ENCODE peak calls at places on chromosomes 7 and 10, in ten cellular contexts. E is CD8-positive, alpha-beta T cell; T is mesendoderm; Z is stomach; A is sigmoid colon; P is neural progenitor cell; I is cardiac muscle cell; J is Peyer's patch; W is PC-9; M is naive thymus-derived CD4-positive, alpha-beta T cell. Q is an unnamed sample. For H3K4me1, the result is how much of the 10 kb centered on the place peaks cover.

GRCh38 chr10:1365540-1366082 is 309.4 kb downstream of the WDR37 start:
- DNase-seq in E (no peak), T (no peak), Z (no peak), A (no peak), P (no peak), I (no peak), J (no peak), W (no peak), M (no peak), Q (no peak)

GRCh38 chr10:58642283-58642682 is 129.6 kb downstream of the BICC1 start:
- DNase-seq in E (no peak), T (no peak), Z (no peak), A (no peak), P (no peak), I (peak), J (no peak), W (no peak), M (no peak), Q (no peak)

GRCh38 chr10:119177708-119178370 is 773 bp downstream of the PRDX3 start:
- DNase-seq in E (no peak), T (no peak), Z (no peak), A (no peak), P (no peak), I (no peak), J (no peak), W (no peak), M (no peak), Q (no peak)

GRCh38 chr7:73850781-73851207 is 8.5 kb upstream of the METTL27 start:
- DNase-seq in E (no peak), T (peak), Z (no peak), A (no peak), P (no peak), I (peak), J (no peak), W (peak), M (no peak), Q (no peak)

GRCh38 chr10:130053561-130053960 is 57.1 kb downstream of the C10orf143 start:
- DNase-seq in E (no peak), T (no peak), Z (no peak), A (no peak), P (no peak), I (no peak), J (no peak), W (no peak), M (no peak), Q (no peak)

GRCh38 chr7:66930341-66930740 is 9.3 kb downstream of the TMEM248 start:
- DNase-seq in E (no peak), T (peak), Z (no peak), A (no peak), P (peak), I (peak), J (no peak), W (no peak), M (no peak), Q (no peak)

GRCh38 chr10:32983333-32983909 is 25.4 kb upstream of the ITGB1 start:
- DNase-seq in E (peak), T (peak), Z (no peak), A (no peak), P (no peak), I (peak), J (no peak), W (peak), M (no peak), Q (no peak)

GRCh38 chr10:68081916-68082315 is 6.8 kb upstream of the HERC4 start:
- DNase-seq in E (no peak), T (no peak), Z (no peak), A (no peak), P (no peak), I (no peak), J (no peak), W (no peak), M (no peak), Q (no peak)

GRCh38 chr7:16967174-16967868 is 85.5 kb upstream of the AGR3 start:
- DNase-seq in E (no peak), T (no peak), Z (no peak), A (no peak), P (no peak), I (peak), J (no peak), W (no peak), M (no peak), Q (no peak)

GRCh38 chr7:33459340-33459751 is 330.0 kb downstream of the BBS9 start:
- DNase-seq in E (no peak), T (peak), Z (no peak), A (no peak), P (peak), I (peak), J (no peak), W (no peak), M (no peak), Q (no peak)

GRCh38 chr10:97333351-97333600 is 1.3 kb downstream of the FRAT2 start:
- DNase-seq in E (no peak), T (peak), Z (no peak), A (no peak), P (peak), I (peak), J (no peak), W (no peak), M (no peak), Q (no peak)

GRCh38 chr7:71348751-71349415 is 216.9 kb downstream of the GALNT17 start:
- DNase-seq in E (no peak), T (peak), Z (no peak), A (no peak), P (no peak), I (no peak), J (no peak), W (no peak), M (no peak), Q (no peak)

GRCh38 chr7:93046641-93047040 is 71.1 kb downstream of the SAMD9 start:
- DNase-seq in E (no peak), T (peak), Z (no peak), A (no peak), P (no peak), I (no peak), J (no peak), W (no peak), M (no peak), Q (no peak)

GRCh38 chr10:110458583-110458920 is 39.2 kb upstream of the DUSP5 start:
- DNase-seq in E (no peak), T (no peak), Z (no peak), A (no peak), P (no peak), I (no peak), J (no peak), W (no peak), M (no peak), Q (no peak)

DNA sequence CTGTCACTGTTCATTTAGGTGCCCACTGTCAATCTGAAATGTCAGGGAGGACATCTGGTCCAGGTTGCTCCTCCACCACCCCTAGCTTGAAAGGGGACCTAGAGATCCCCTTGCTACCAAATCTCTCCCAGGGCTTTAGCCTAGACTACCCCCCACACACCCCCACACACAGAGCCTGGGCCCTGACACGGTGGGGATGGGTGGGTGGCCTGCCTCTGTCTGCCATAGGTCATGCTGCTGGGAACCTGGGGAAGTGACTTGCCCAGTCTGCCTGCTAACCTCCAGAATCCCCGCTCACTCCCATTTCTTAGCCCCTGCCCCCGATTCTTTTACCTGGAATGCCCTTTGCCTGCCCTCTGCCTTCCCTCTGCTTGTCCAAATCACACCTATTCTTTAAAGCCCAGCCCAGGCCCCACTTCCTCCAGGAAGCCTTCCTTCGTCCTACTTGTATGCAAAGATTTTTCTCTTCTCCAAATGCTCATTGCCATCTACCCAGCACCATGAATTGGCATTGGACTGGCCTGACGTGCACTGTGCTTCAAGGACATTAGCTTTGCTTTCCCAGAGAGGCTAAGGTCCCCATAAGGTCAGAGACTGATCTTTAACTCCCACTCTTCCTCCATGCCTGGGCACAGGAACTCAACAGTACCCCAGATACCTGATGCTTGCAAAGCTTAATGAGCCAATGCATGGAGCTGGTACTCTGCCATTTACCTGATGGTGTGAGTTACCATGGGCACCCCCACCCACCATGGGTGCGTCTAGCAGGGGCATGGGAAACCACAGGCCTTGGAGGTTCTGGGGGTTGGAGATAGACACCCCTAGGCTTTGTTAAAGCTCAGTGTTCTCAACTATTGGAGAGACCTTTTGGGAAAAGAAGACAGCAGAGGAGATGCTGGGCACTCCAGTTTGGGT is 1.9 kb upstream of the SMARCD3 start:
- DNase-seq in E (no peak), T (no peak), Z (no peak), A (no peak), P (no peak), I (no peak), J (no peak), W (no peak), M (no peak), Q (no peak)
- H3K4me1 ChIP-seq in E (under half), T (under half), Z (half or more), A (half or more), P (half or more), I (half or more), J (under half), W (under half), M (under half), Q (under half)

GRCh38 chr7:90411510-90411909 is 8.2 kb downstream of the CLDN12 start:
- DNase-seq in E (no peak), T (no peak), Z (no peak), A (no peak), P (no peak), I (no peak), J (no peak), W (peak), M (no peak), Q (no peak)
- H3K4me1 ChIP-seq in E (under half), T (under half), Z (under half), A (under half), P (under half), I (under half), J (under half), W (under half), M (under half), Q (under half)

GRCh38 chr7:51288896-51289607 is 27.6 kb downstream of the COBL start:
- DNase-seq in E (no peak), T (peak), Z (no peak), A (no peak), P (no peak), I (no peak), J (no peak), W (no peak), M (no peak), Q (no peak)
- H3K4me1 ChIP-seq in E (under half), T (under half), Z (under half), A (under half), P (under half), I (under half), J (under half), W (under half), M (under half), Q (under half)

DNA sequence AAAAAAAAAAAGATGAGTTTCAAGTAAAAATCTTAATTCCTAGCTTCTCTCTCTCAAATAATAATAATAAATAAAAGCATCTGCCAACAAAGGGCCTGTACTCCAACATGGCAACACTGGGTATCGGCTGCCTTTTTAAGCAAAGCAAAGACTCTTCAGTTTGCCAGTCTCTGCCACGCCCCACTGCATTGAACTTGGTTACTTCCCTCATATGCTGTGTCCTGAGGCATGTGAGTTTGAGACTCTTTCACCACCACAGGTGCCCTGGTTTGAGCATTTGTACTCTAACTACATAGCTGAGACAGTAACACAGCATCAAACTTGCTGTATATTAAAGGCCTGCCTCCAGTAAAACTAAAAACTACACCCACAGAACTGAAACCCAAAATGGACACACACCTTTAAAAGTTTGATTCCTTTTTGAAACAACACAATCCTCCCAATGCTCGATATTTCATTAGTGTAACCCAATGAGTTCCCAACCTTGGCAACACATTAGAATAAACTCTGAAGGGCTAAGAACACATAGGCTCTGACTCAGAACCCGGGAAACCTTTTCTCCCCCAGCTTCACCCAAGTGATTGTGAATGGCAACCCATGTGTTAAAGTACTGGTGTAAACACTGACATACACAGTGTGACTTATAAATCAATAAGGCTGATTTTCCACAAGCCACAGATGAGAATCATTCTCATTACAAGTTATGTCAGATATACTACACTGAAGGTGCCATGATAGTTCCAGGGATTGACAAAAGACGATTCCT is 12.0 kb downstream of the JAZF1 start:
- DNase-seq in E (no peak), T (no peak), Z (no peak), A (no peak), P (no peak), I (no peak), J (peak), W (no peak), M (no peak), Q (no peak)
- H3K4me1 ChIP-seq in E (under half), T (under half), Z (under half), A (under half), P (under half), I (under half), J (under half), W (under half), M (under half), Q (under half)

Q was measured in upper lobe of right lung.